ENCODE peak calls at places on chromosomes 4 and X, in five cellular contexts. D is lower lobe of right lung, O is K562, T is heart left ventricle, J is brain microvascular endothelial cell. V is an unnamed sample.

GRCh38 chr4:72568959-72569718 is at the start of gene ADAMTS3:
- DNase-seq in D (peak; percentile 69), O (peak; percentile 87), T (peak; percentile 55), J (no peak), V (no peak)

GRCh38 chr4:188573104-188573503 is 433.9 kb downstream of the TRIML1 start:
- DNase-seq in D (no peak), O (no peak), T (no peak), J (no peak), V (no peak)

GRCh38 chr4:83556006-83556712 is 20.3 kb downstream of the GPAT3 start:
- DNase-seq in D (no peak), O (no peak), T (no peak), J (no peak), V (no peak)

GRCh38 chrX:78622834-78623233 is 36.3 kb downstream of the RTL3 start:
- DNase-seq in D (no peak), O (no peak), T (no peak), J (no peak), V (no peak)

GRCh38 chr4:153539058-153539826 is 73.1 kb downstream of the TMEM131L start:
- DNase-seq in D (no peak), O (no peak), T (no peak), J (no peak), V (no peak)

GRCh38 chr4:52996261-52997131 is 134.4 kb downstream of the RASL11B start:
- DNase-seq in D (no peak), O (no peak), T (no peak), J (no peak), V (no peak)

GRCh38 chr4:153040677-153041076 is 104.6 kb downstream of the FHDC1 start:
- DNase-seq in D (no peak), O (no peak), T (no peak), J (no peak), V (no peak)

GRCh38 chrX:53281321-53281822 is at the start of gene IQSEC2:
- DNase-seq in D (peak; percentile 86), O (peak; percentile 77), T (peak; percentile 86), J (peak; percentile 70), V (no peak)

GRCh38 chr4:166091146-166091545 is 218.1 kb downstream of the TLL1 start:
- DNase-seq in D (no peak), O (no peak), T (no peak), J (no peak), V (no peak)

GRCh38 chr4:140005699-140006098 is 148.3 kb downstream of the MAML3 start:
- DNase-seq in D (no peak), O (no peak), T (no peak), J (no peak), V (no peak)

GRCh38 chr4:105707783-105708182 is 706 bp downstream of the INTS12 start:
- DNase-seq in D (no peak), O (no peak), T (no peak), J (no peak), V (no peak)

GRCh38 chrX:1462596-1463251 is 10.0 kb upstream of the ASMTL start:
- DNase-seq in D (peak; percentile 19), O (peak; percentile 30), T (peak; percentile 57), J (peak; percentile 66), V (peak; percentile 13)

GRCh38 chrX:10135561-10136399 is 21.0 kb upstream of the CLCN4 start:
- DNase-seq in D (no peak), O (no peak), T (no peak), J (no peak), V (no peak)

GRCh38 chrX:118975831-118976598 is 1.6 kb downstream of the LONRF3 start:
- DNase-seq in D (peak; percentile 90), O (peak; percentile 67), T (peak; percentile 69), J (no peak), V (peak; percentile 54)

GRCh38 chr4:83361416-83362196 is 27.0 kb upstream of the HPSE start:
- DNase-seq in D (no peak), O (no peak), T (no peak), J (no peak), V (no peak)

GRCh38 chr4:76563804-76564468 is 128.9 kb downstream of the SHROOM3 start:
- DNase-seq in D (no peak), O (no peak), T (no peak), J (no peak), V (no peak)

GRCh38 chr4:24244663-24245519 is 339.5 kb downstream of the DHX15 start:
- DNase-seq in D (no peak), O (no peak), T (peak; percentile 76), J (no peak), V (no peak)

GRCh38 chr4:75637176-75637575 is 6.8 kb upstream of the CDKL2 start:
- DNase-seq in D (no peak), O (no peak), T (no peak), J (no peak), V (no peak)

GRCh38 chr4:60365176-60365575 is 835.0 kb upstream of the ADGRL3 start:
- DNase-seq in D (no peak), O (no peak), T (no peak), J (no peak), V (no peak)

GRCh38 chr4:169099775-169100180 is 89.7 kb upstream of the CBR4 start:
- DNase-seq in D (no peak), O (no peak), T (peak; percentile 48), J (peak; percentile 42), V (no peak)

GRCh38 chrX:111543212-111543762 is 31.8 kb downstream of the SERTM2 start:
- DNase-seq in D (no peak), O (no peak), T (no peak), J (no peak), V (no peak)

GRCh38 chr4:153546273-153546672 is 80.1 kb downstream of the TMEM131L start:
- DNase-seq in D (no peak), O (no peak), T (no peak), J (no peak), V (no peak)

GRCh38 chrX:119887721-119888425 is 7.8 kb upstream of the AKAP14 start:
- DNase-seq in D (peak; percentile 80), O (peak; percentile 62), T (peak; percentile 43), J (peak; percentile 29), V (peak; percentile 37)

GRCh38 chrX:139246295-139246694 is 284.2 kb upstream of the F9 start:
- DNase-seq in D (no peak), O (no peak), T (no peak), J (no peak), V (no peak)

GRCh38 chr4:156799121-156799589 is 172.4 kb downstream of the PDGFC start:
- DNase-seq in D (no peak), O (no peak), T (no peak), J (no peak), V (no peak)

GRCh38 chr4:152357206-152357605 is 178.7 kb downstream of the FBXW7 start:
- DNase-seq in D (peak; percentile 54), O (no peak), T (no peak), J (peak; percentile 61), V (no peak)

GRCh38 chr4:17780461-17781071 is 855 bp downstream of the FAM184B start:
- DNase-seq in D (no peak), O (no peak), T (no peak), J (no peak), V (no peak)

GRCh38 chr4:128853741-128854140 is 44.2 kb downstream of the JADE1 start:
- DNase-seq in D (no peak), O (no peak), T (no peak), J (peak; percentile 83), V (no peak)

GRCh38 chr4:75494563-75494962 is 19.6 kb downstream of the RCHY1 start:
- DNase-seq in D (no peak), O (no peak), T (no peak), J (peak; percentile 28), V (no peak)

GRCh38 chr4:106522839-106523238 is 154.3 kb upstream of the GIMD1 start:
- DNase-seq in D (no peak), O (no peak), T (no peak), J (peak; percentile 31), V (no peak)

GRCh38 chrX:24547961-24548360 is 82.9 kb downstream of the PDK3 start:
- DNase-seq in D (no peak), O (no peak), T (no peak), J (no peak), V (no peak)

GRCh38 chr4:127783026-127783769 is 1.1 kb downstream of the HSPA4L start:
- DNase-seq in D (peak; percentile 67), O (peak; percentile 65), T (peak; percentile 71), J (peak; percentile 54), V (no peak)

GRCh38 chr4:55547918-55548317 is 1.2 kb upstream of the CLOCK start:
- DNase-seq in D (no peak), O (no peak), T (no peak), J (no peak), V (no peak)

GRCh38 chrX:86195343-86195742 is 47.1 kb downstream of the DACH2 start:
- DNase-seq in D (no peak), O (no peak), T (no peak), J (no peak), V (no peak)

GRCh38 chr4:22021116-22021515 is 72.5 kb upstream of the KCNIP4 start:
- DNase-seq in D (no peak), O (no peak), T (no peak), J (no peak), V (no peak)

GRCh38 chrX:40931921-40932320 is 153.3 kb upstream of the USP9X start:
- DNase-seq in D (no peak), O (no peak), T (no peak), J (no peak), V (no peak)

GRCh38 chr4:109721033-109721432 is 8.8 kb downstream of the PLA2G12A start:
- DNase-seq in D (no peak), O (peak; percentile 78), T (no peak), J (peak; percentile 49), V (no peak)

GRCh38 chrX:143648705-143649104 is 12.8 kb upstream of the SLITRK4 start:
- DNase-seq in D (peak; percentile 39), O (no peak), T (no peak), J (no peak), V (no peak)
- TF ChIP-seq CTCF in D (peak; percentile 15), O (no peak), T (no peak), J (no peak), V (no peak)

GRCh38 chr4:131638776-131639175 is 1510.3 kb upstream of the PCDH10 start:
- DNase-seq in D (no peak), O (no peak), T (no peak), J (no peak), V (no peak)

GRCh38 chr4:131649227-131649626 is 1499.9 kb upstream of the PCDH10 start:
- DNase-seq in D (no peak), O (no peak), T (no peak), J (no peak), V (no peak)

GRCh38 chr4:131644619-131645018 is 1504.5 kb upstream of the PCDH10 start:
- DNase-seq in D (no peak), O (no peak), T (no peak), J (no peak), V (no peak)
- TF ChIP-seq CTCF in D (no peak), O (no peak), T (no peak), J (peak; percentile 77), V (no peak)

DNA sequence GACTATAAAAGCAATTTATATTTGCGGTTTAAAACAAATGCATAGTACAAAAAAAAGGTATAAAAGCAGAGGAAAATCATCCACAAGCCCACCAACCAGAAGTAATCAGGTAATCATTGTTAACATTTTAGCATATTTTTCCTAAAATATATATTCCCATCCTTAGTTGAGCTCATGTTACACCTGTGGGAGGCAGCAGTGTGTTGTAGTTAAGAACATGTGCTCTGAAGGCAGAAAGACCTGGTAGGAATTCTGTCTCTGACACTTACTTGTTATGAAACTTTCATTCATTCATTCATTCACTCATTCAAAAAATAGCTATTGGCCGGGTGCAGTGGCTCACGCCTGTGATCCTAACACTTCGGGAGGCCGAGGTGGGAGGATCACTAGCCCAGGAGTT is 15.4 kb upstream of the CDKL5 start:
- DNase-seq in D (no peak), O (no peak), T (no peak), J (peak; percentile 36), V (no peak)
- TF ChIP-seq CTCF in D (peak; percentile 22), O (no peak), T (peak; percentile 39), J (peak; percentile 40), V (no peak)

GRCh38 chr4:114458728-114459127 is 139.9 kb upstream of the UGT8 start:
- DNase-seq in D (no peak), O (no peak), T (no peak), J (no peak), V (no peak)
- TF ChIP-seq CTCF in D (no peak), O (no peak), T (no peak), J (no peak), V (no peak)

V was measured in activated B cell treated with CpG ODN at 0.5 μM for 24 hours.